ENCODE peak calls at places on chromosomes 2 and 18, in nine cellular contexts. R is HTR-8/SVneo; M is fibroblast of lung; N is activated naive CD8-positive, alpha-beta T cell treated with anti-CD3 and anti-CD28 coated beads, Interleukin-2, amount 10 ng/mL, durations not matched to agents 7 days and 5 days; A is activated CD4-positive, CD25-positive, alpha-beta regulatory T cell treated with anti-CD3 and anti-CD28 coated beads, Interleukin-2, amount 50 U/mL, for 72 hours; T is OCI-M1; Y is naive B cell; X is HCT116; S is epithelial cell of esophagus. J is an unnamed sample.

GRCh38 chr2:56741601-56742102 is 557.9 kb downstream of the CCDC85A start:
- DNase-seq in S (peak), T (no peak), N (no peak), Y (no peak), X (peak), R (peak), A (no peak), M (peak), J (peak)

GRCh38 chr2:39516347-39517101 is 79.4 kb upstream of the MAP4K3 start:
- DNase-seq in M (peak), A (no peak), S (no peak), R (no peak), X (no peak), T (no peak), N (no peak), Y (no peak), J (no peak)

GRCh38 chr2:29239209-29239960 is 124.2 kb downstream of the CLIP4 start:
- DNase-seq in A (no peak), M (no peak), T (no peak), Y (no peak), R (no peak), X (no peak), N (no peak), S (no peak), J (no peak)

GRCh38 chr18:5309888-5310470 is 14.5 kb upstream of the ZBTB14 start:
- DNase-seq in R (no peak), S (no peak), Y (peak), N (no peak), A (no peak), M (no peak), X (no peak), T (peak), J (no peak)

GRCh38 chr2:207469380-207469779 is 60.4 kb upstream of the CREB1 start:
- DNase-seq in S (no peak), Y (no peak), R (no peak), T (no peak), M (no peak), X (no peak), N (no peak), A (no peak), J (no peak)

GRCh38 chr2:109382946-109383345 is 230.8 kb downstream of the SEPTIN10 start:
- DNase-seq in X (no peak), M (peak), Y (no peak), A (no peak), S (peak), T (no peak), R (peak), N (peak), J (peak)

GRCh38 chr18:4750392-4751346 is 295.6 kb upstream of the DLGAP1 start:
- DNase-seq in N (no peak), R (no peak), S (no peak), A (no peak), X (no peak), M (no peak), Y (no peak), T (no peak), J (no peak)

GRCh38 chr2:74736589-74736988 is 82.5 kb downstream of the SEMA4F start:
- DNase-seq in N (no peak), R (no peak), M (no peak), A (no peak), X (no peak), S (no peak), Y (no peak), T (no peak), J (no peak)

GRCh38 chr2:181540421-181540820 is 83.2 kb downstream of the ITGA4 start:
- DNase-seq in Y (no peak), M (no peak), N (no peak), A (no peak), S (no peak), R (no peak), X (no peak), T (no peak), J (no peak)

GRCh38 chr18:31278609-31279071 is 39.3 kb upstream of the DSG1 start:
- DNase-seq in Y (no peak), M (peak), R (no peak), N (no peak), A (no peak), S (peak), X (no peak), T (peak), J (no peak)

GRCh38 chr2:188787661-188788044 is 186.5 kb upstream of the COL3A1 start:
- DNase-seq in Y (no peak), T (peak), R (no peak), S (no peak), X (peak), A (no peak), M (peak), N (no peak), J (no peak)

GRCh38 chr2:20106746-20107145 is 55.3 kb upstream of the LAPTM4A start:
- DNase-seq in N (peak), Y (no peak), X (no peak), S (peak), T (no peak), A (no peak), M (peak), R (no peak), J (no peak)

GRCh38 chr2:54872783-54873182 is 149.3 kb downstream of the EML6 start:
- DNase-seq in S (no peak), Y (no peak), A (no peak), T (no peak), R (no peak), X (no peak), N (no peak), M (no peak), J (no peak)

GRCh38 chr18:23890589-23890988 is 124.0 kb upstream of the TTC39C start:
- DNase-seq in N (no peak), M (peak), T (no peak), X (no peak), A (no peak), Y (no peak), R (peak), S (no peak), J (peak)

GRCh38 chr2:3630631-3631030 is 27.4 kb upstream of the ALLC start:
- DNase-seq in T (no peak), R (no peak), Y (no peak), S (no peak), N (no peak), M (no peak), A (no peak), X (no peak), J (no peak)

GRCh38 chr18:49018961-49019445 is 68.2 kb upstream of the SMAD7 start:
- DNase-seq in N (peak), X (no peak), T (no peak), Y (no peak), R (no peak), M (no peak), S (no peak), A (peak), J (no peak)

GRCh38 chr2:29175338-29175737 is 60.1 kb downstream of the CLIP4 start:
- DNase-seq in M (no peak), S (no peak), R (no peak), X (no peak), T (no peak), Y (no peak), A (no peak), N (no peak), J (no peak)

GRCh38 chr2:149422337-149422990 is 92.1 kb downstream of the LYPD6 start:
- DNase-seq in X (peak), A (no peak), N (no peak), Y (no peak), R (no peak), M (peak), S (peak), T (no peak), J (no peak)

GRCh38 chr18:27854631-27855030 is 322.3 kb downstream of the CDH2 start:
- DNase-seq in M (no peak), A (no peak), Y (no peak), S (no peak), T (no peak), N (no peak), X (no peak), R (no peak), J (no peak)

GRCh38 chr2:120982598-120982997 is 246.9 kb downstream of the GLI2 start:
- DNase-seq in X (no peak), M (no peak), N (no peak), T (no peak), R (no peak), Y (no peak), S (no peak), A (no peak), J (no peak)

GRCh38 chr2:140808816-140809215 is 1322.0 kb downstream of the LRP1B start:
- DNase-seq in R (no peak), X (peak), M (no peak), S (no peak), T (peak), A (no peak), N (no peak), Y (no peak), J (no peak)

GRCh38 chr2:61647044-61647443 is 108.9 kb upstream of the XPO1 start:
- DNase-seq in Y (no peak), T (no peak), N (no peak), M (no peak), A (no peak), R (no peak), S (no peak), X (no peak), J (no peak)

GRCh38 chr2:224837558-224837957 is 121.4 kb upstream of the CCDC195 start:
- DNase-seq in Y (no peak), A (no peak), R (peak), S (peak), T (no peak), X (no peak), N (no peak), M (peak), J (peak)

GRCh38 chr2:134127496-134127895 is 126.4 kb upstream of the MGAT5 start:
- DNase-seq in T (no peak), M (no peak), R (no peak), A (peak), Y (no peak), N (no peak), X (no peak), S (no peak), J (no peak)

GRCh38 chr2:240233891-240234502 is 93.5 kb upstream of the OTOS start:
- DNase-seq in M (no peak), A (peak), T (no peak), N (peak), R (no peak), X (no peak), S (no peak), Y (no peak), J (no peak)

J was measured in AG08396.